ENCODE peak calls at places on chromosomes 4 and X, in six cellular contexts. Z, N, O, Q, K and G are unnamed samples.
A peak's percentile ranks its signal among the peaks of the same experiment; 100 is the strongest.

GRCh38 chr4:184406915-184407314 is 67.4 kb downstream of the IRF2 start:
- DNase-seq in Z (no peak), K (peak; percentile 62), N (no peak), O (peak; percentile 85), Q (no peak), G (peak; percentile 59)

GRCh38 chrX:153731845-153732215 is 7.2 kb downstream of the ABCD1 start:
- DNase-seq in O (no peak), K (no peak), N (no peak), Q (no peak), Z (no peak), G (no peak)

GRCh38 chr4:132827522-132827921 is 321.6 kb upstream of the PCDH10 start:
- DNase-seq in N (no peak), Z (no peak), Q (no peak), K (no peak), O (no peak), G (no peak)

GRCh38 chr4:148735432-148736155 is 293.4 kb upstream of the NR3C2 start:
- DNase-seq in Z (no peak), N (no peak), K (no peak), O (no peak), Q (no peak), G (no peak)

GRCh38 chr4:83204731-83205130 is 79.9 kb downstream of the COQ2 start:
- DNase-seq in O (no peak), K (no peak), Z (no peak), N (no peak), Q (no peak), G (no peak)

GRCh38 chr4:70365479-70365878 is 4.9 kb downstream of the SMR3A start:
- DNase-seq in N (no peak), K (no peak), O (no peak), Q (no peak), Z (peak; percentile 23), G (no peak)

GRCh38 chr4:152316969-152317368 is 218.9 kb downstream of the FBXW7 start:
- DNase-seq in Z (no peak), Q (no peak), O (no peak), N (no peak), K (no peak), G (no peak)

GRCh38 chr4:81257841-81258240 is 42.8 kb upstream of the PRKG2 start:
- DNase-seq in Z (no peak), K (no peak), N (no peak), O (no peak), Q (no peak), G (no peak)

GRCh38 chr4:75514949-75515612 is 808 bp downstream of the THAP6 start:
- DNase-seq in O (no peak), N (no peak), Q (no peak), K (no peak), Z (no peak), G (no peak)

GRCh38 chrX:1412551-1413161 is 20.7 kb upstream of the SLC25A6 start:
- DNase-seq in K (no peak), Z (no peak), Q (no peak), N (peak; percentile 47), O (no peak), G (no peak)

GRCh38 chr4:86595426-86595805 is 1.3 kb downstream of the PTPN13 start:
- DNase-seq in Q (peak; percentile 8), N (no peak), K (no peak), O (peak; percentile 23), Z (no peak), G (no peak)

GRCh38 chr4:141912831-141913230 is 276.4 kb downstream of the IL15 start:
- DNase-seq in O (no peak), K (peak; percentile 8), Z (no peak), N (no peak), Q (no peak), G (peak; percentile 54)

GRCh38 chr4:5079581-5079980 is 28.3 kb downstream of the STK32B start:
- DNase-seq in O (no peak), Q (no peak), N (no peak), Z (no peak), K (no peak), G (no peak)

GRCh38 chr4:8079031-8079885 is 79.4 kb downstream of the ABLIM2 start:
- DNase-seq in O (no peak), Z (no peak), K (peak; percentile 72), Q (no peak), N (no peak), G (peak; percentile 34)

GRCh38 chr4:132642196-132642817 is 506.8 kb upstream of the PCDH10 start:
- DNase-seq in Z (peak; percentile 20), O (no peak), N (no peak), K (no peak), Q (peak; percentile 48), G (no peak)

GRCh38 chr4:18034099-18034498 is 12.5 kb upstream of the LCORL start:
- DNase-seq in Z (no peak), K (no peak), Q (no peak), N (no peak), O (no peak), G (no peak)

GRCh38 chr4:21457086-21457840 is 491.3 kb downstream of the KCNIP4 start:
- DNase-seq in Q (no peak), N (no peak), K (no peak), O (no peak), Z (no peak), G (no peak)

GRCh38 chr4:143531368-143531767 is 17.9 kb downstream of the SMARCA5 start:
- DNase-seq in Z (peak; percentile 4), Q (no peak), K (no peak), N (no peak), O (no peak), G (no peak)

GRCh38 chr4:106017975-106018374 is 122.7 kb downstream of the NPNT start:
- DNase-seq in K (no peak), O (no peak), Z (no peak), N (no peak), Q (no peak), G (no peak)

DNA sequence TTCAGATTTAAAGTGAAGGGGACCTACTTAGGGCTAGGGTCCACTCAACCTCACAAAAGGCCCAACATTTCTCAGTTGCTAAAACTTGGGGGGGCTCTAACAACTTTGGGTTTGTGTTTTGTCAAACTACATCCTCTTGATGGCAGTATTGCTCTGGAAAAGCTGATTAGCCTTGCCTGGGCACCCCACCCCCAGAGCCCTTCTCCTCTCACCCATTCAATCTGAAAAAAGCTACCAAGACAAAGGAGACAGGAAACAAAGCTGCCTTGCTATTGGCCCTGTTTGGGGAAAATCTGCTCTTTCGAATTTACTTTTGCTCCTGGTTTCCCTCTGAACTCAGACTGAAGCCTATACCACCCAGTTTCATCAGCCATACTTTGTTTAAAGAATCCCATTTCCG is 195.2 kb upstream of the STK26 start:
- DNase-seq in Q (no peak), O (no peak), N (no peak), Z (no peak), K (no peak), G (no peak)
- H3K4me3 ChIP-seq in Q (no peak overlapping the region), O (no peak overlapping the region), N (no peak overlapping the region), Z (no peak overlapping the region), K (no peak overlapping the region), G (no peak overlapping the region)

GRCh38 chrX:6228720-6229119 is at the start of gene NLGN4X:
- DNase-seq in Z (no peak), Q (no peak), O (no peak), K (no peak), N (peak; percentile 51), G (no peak)
- TF ChIP-seq POLR2AphosphoS5 in Z (no peak), Q (no peak), O (no peak), K (no peak), N (no peak), G (no peak)

GRCh38 chr4:3500634-3501101 is 31.6 kb downstream of the LRPAP1 start:
- DNase-seq in N (no peak), O (no peak), Q (no peak), K (no peak), Z (no peak), G (no peak)
- TF ChIP-seq POLR2A in N (no peak), O (no peak), Q (no peak), K (no peak), Z (no peak), G (no peak)

GRCh38 chrX:123087326-123087725 is 96.8 kb upstream of the GRIA3 start:
- DNase-seq in Z (peak; percentile 81), K (no peak), N (no peak), Q (no peak), O (no peak), G (no peak)
- H3K4me3 ChIP-seq in Z (no peak overlapping the region), K (no peak overlapping the region), N (no peak overlapping the region), Q (no peak overlapping the region), O (no peak overlapping the region), G (no peak overlapping the region)

DNA sequence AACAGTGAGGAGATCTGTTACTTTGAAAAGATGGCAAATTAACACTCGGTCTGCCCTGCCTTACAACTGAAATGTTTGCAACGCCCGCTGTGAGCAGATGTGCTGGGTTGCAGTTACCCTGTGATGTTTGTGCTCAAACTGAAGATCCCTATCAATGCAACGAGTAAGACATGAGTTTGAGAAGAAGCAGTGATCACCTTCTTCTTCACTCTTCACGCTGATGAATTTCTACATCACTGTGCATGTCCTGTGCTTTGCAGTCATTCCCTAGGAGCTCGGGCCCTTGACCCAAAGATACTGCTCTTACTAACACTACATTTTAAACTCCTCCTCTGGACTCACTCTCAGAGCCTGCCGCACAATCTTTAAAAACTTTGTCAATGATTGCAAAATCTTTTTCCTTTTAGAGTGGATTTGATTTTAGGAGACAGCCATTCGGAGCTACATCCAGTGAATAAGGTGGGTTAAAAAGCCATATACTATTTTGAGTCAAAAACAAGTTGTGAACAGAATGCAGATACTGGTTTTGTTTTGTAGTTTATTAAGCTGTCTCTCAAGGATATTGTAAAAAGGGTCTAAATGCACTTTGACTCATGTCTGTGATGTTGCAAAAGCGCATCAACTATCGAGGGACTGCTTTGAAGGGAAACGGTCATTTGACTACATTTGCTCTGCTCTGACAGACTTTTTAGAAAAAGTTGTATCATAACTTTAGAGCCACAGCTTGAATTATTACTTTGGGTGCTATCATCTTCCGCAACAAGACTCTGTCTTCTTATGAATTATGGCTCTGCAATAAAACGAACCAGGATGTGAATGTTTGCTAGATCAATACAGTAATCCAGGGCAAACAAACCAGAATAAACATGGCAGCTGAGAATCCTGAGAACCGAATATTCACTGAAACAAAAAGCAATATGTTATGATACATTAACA is 5.7 kb upstream of the RHOH start:
- DNase-seq in O (peak; percentile 58), K (no peak), Z (peak; percentile 75), N (no peak), Q (no peak), G (no peak)
- TF ChIP-seq POLR2AphosphoS5 in O (peak; percentile 95), K (no peak), Z (no peak), N (no peak), Q (no peak), G (no peak)

GRCh38 chrX:3711331-3711917 is 2.0 kb downstream of the PRKX start:
- DNase-seq in O (no peak), Z (no peak), K (peak; percentile 25), Q (no peak), N (peak; percentile 83), G (no peak)

GRCh38 chrX:3713937-3714434 is 537 bp upstream of the PRKX start:
- DNase-seq in K (peak; percentile 34), Q (no peak), Z (no peak), O (no peak), N (no peak), G (no peak)

GRCh38 chrX:3712870-3713224 is 602 bp downstream of the PRKX start:
- DNase-seq in Q (no peak), Z (no peak), O (no peak), K (peak; percentile 35), N (peak; percentile 92), G (no peak)

GRCh38 chrX:3712080-3712869 is 1.2 kb downstream of the PRKX start:
- DNase-seq in N (peak; percentile 89), O (no peak), K (peak; percentile 19), Z (no peak), Q (no peak), G (no peak)

GRCh38 chrX:3713225-3713936 is at the start of gene PRKX:
- DNase-seq in Z (no peak), K (peak; percentile 78), O (peak; percentile 31), Q (no peak), N (peak; percentile 94), G (peak; percentile 63)
- TF ChIP-seq POLR2A in Z (no peak), K (no peak), O (peak; percentile 19), Q (no peak), N (no peak), G (no peak)

GRCh38 chrX:101385795-101386541 is at the start of gene BTK:
- DNase-seq in O (no peak), K (peak; percentile 31), N (no peak), Q (no peak), Z (no peak), G (no peak)
- H3K4me3 ChIP-seq in O (no peak within 1 kb of the TSS), K (no peak within 1 kb of the TSS), N (peak within 1 kb of the TSS; percentile 33), Q (no peak within 1 kb of the TSS), Z (no peak within 1 kb of the TSS), G (no peak within 1 kb of the TSS)